ENCODE peak calls at places on chromosomes 5 and 9, in five cellular contexts. One of them, this sample, is unnamed. For H3K36me3, the result is how much of the 10 kb centered on the place peaks cover.

GRCh38 chr5:87010736-87011135 is 256.9 kb upstream of the RASA1 start:
- DNase-seq in OCI-LY7: no peak
- DNase-seq in fibroblast of lung: no peak
- DNase-seq in astrocyte: no peak
- DNase-seq in endothelial cell of umbilical vein: no peak
- DNase-seq in this sample: no peak

GRCh38 chr5:112254303-112254702 is 164.8 kb downstream of the EPB41L4A start:
- DNase-seq in OCI-LY7: no peak
- DNase-seq in fibroblast of lung: no peak
- DNase-seq in astrocyte: no peak
- DNase-seq in endothelial cell of umbilical vein: no peak
- DNase-seq in this sample: no peak

GRCh38 chr9:108552459-108553040 is 303.2 kb downstream of the ACTL7B start:
- DNase-seq in OCI-LY7: no peak
- DNase-seq in fibroblast of lung: peak
- DNase-seq in astrocyte: peak
- DNase-seq in endothelial cell of umbilical vein: no peak
- DNase-seq in this sample: no peak

GRCh38 chr9:3941758-3942157 is 358.1 kb downstream of the GLIS3 start:
- DNase-seq in OCI-LY7: no peak
- DNase-seq in fibroblast of lung: no peak
- DNase-seq in astrocyte: no peak
- DNase-seq in endothelial cell of umbilical vein: no peak
- DNase-seq in this sample: no peak

GRCh38 chr5:112350626-112351025 is 68.5 kb downstream of the EPB41L4A start:
- DNase-seq in OCI-LY7: no peak
- DNase-seq in fibroblast of lung: no peak
- DNase-seq in astrocyte: no peak
- DNase-seq in endothelial cell of umbilical vein: no peak
- DNase-seq in this sample: no peak

GRCh38 chr5:62082370-62082778 is 223.6 kb upstream of the KIF2A start:
- DNase-seq in OCI-LY7: no peak
- DNase-seq in fibroblast of lung: peak
- DNase-seq in astrocyte: peak
- DNase-seq in endothelial cell of umbilical vein: no peak
- DNase-seq in this sample: peak

GRCh38 chr5:158816306-158816705 is 283.4 kb downstream of the EBF1 start:
- DNase-seq in OCI-LY7: peak
- DNase-seq in fibroblast of lung: no peak
- DNase-seq in astrocyte: no peak
- DNase-seq in endothelial cell of umbilical vein: no peak
- DNase-seq in this sample: no peak

GRCh38 chr5:159451197-159452052 is 121.1 kb upstream of the IL12B start:
- DNase-seq in OCI-LY7: no peak
- DNase-seq in fibroblast of lung: peak
- DNase-seq in astrocyte: peak
- DNase-seq in endothelial cell of umbilical vein: no peak
- DNase-seq in this sample: peak

GRCh38 chr5:39024884-39025283 is 49.3 kb downstream of the RICTOR start:
- DNase-seq in OCI-LY7: no peak
- DNase-seq in fibroblast of lung: peak
- DNase-seq in astrocyte: peak
- DNase-seq in endothelial cell of umbilical vein: no peak
- DNase-seq in this sample: no peak

GRCh38 chr5:30039379-30039778 is 1154.1 kb upstream of the CDH6 start:
- DNase-seq in OCI-LY7: no peak
- DNase-seq in fibroblast of lung: no peak
- DNase-seq in astrocyte: no peak
- DNase-seq in endothelial cell of umbilical vein: no peak
- DNase-seq in this sample: no peak

GRCh38 chr9:115069302-115069701 is 48.7 kb downstream of the TNC start:
- DNase-seq in OCI-LY7: no peak
- DNase-seq in fibroblast of lung: no peak
- DNase-seq in astrocyte: no peak
- DNase-seq in endothelial cell of umbilical vein: no peak
- DNase-seq in this sample: no peak

GRCh38 chr5:83277953-83278352 is 193.6 kb upstream of the VCAN start:
- DNase-seq in OCI-LY7: no peak
- DNase-seq in fibroblast of lung: no peak
- DNase-seq in astrocyte: no peak
- DNase-seq in endothelial cell of umbilical vein: no peak
- DNase-seq in this sample: no peak

GRCh38 chr5:133993152-133993548 is 11.6 kb downstream of the VDAC1 start:
- DNase-seq in OCI-LY7: no peak
- DNase-seq in fibroblast of lung: peak
- DNase-seq in astrocyte: peak
- DNase-seq in endothelial cell of umbilical vein: peak
- DNase-seq in this sample: peak

GRCh38 chr5:135488727-135489465 is 36.7 kb upstream of the TIFAB start:
- DNase-seq in OCI-LY7: no peak
- DNase-seq in fibroblast of lung: peak
- DNase-seq in astrocyte: peak
- DNase-seq in endothelial cell of umbilical vein: peak
- DNase-seq in this sample: peak

GRCh38 chr5:74634611-74635286 is 5.8 kb downstream of the ENC1 start:
- DNase-seq in OCI-LY7: no peak
- DNase-seq in fibroblast of lung: peak
- DNase-seq in astrocyte: no peak
- DNase-seq in endothelial cell of umbilical vein: no peak
- DNase-seq in this sample: no peak
- H3K36me3 ChIP-seq in OCI-LY7: under half
- H3K36me3 ChIP-seq in fibroblast of lung: under half
- H3K36me3 ChIP-seq in astrocyte: under half
- H3K36me3 ChIP-seq in endothelial cell of umbilical vein: under half
- H3K36me3 ChIP-seq in this sample: half or more

GRCh38 chr5:67149933-67150523 is 46.6 kb downstream of the CD180 start:
- DNase-seq in OCI-LY7: no peak
- DNase-seq in fibroblast of lung: no peak
- DNase-seq in astrocyte: no peak
- DNase-seq in endothelial cell of umbilical vein: no peak
- DNase-seq in this sample: peak
- TF ChIP-seq CTCF in OCI-LY7: peak
- TF ChIP-seq CTCF in fibroblast of lung: peak
- TF ChIP-seq CTCF in astrocyte: peak
- TF ChIP-seq CTCF in endothelial cell of umbilical vein: no peak
- TF ChIP-seq CTCF in this sample: peak

GRCh38 chr5:179875741-179876667 is 17.4 kb upstream of the MRNIP start:
- DNase-seq in OCI-LY7: no peak
- DNase-seq in fibroblast of lung: no peak
- DNase-seq in astrocyte: no peak
- DNase-seq in endothelial cell of umbilical vein: no peak
- DNase-seq in this sample: no peak
- H3K36me3 ChIP-seq in OCI-LY7: half or more
- H3K36me3 ChIP-seq in fibroblast of lung: under half
- H3K36me3 ChIP-seq in astrocyte: under half
- H3K36me3 ChIP-seq in endothelial cell of umbilical vein: under half
- H3K36me3 ChIP-seq in this sample: under half

GRCh38 chr5:127864511-127864910 is 161.3 kb downstream of the CCDC192 start:
- DNase-seq in OCI-LY7: no peak
- DNase-seq in fibroblast of lung: no peak
- DNase-seq in astrocyte: no peak
- DNase-seq in endothelial cell of umbilical vein: no peak
- DNase-seq in this sample: no peak

GRCh38 chr5:127867006-127867788 is 164.0 kb downstream of the CCDC192 start:
- DNase-seq in OCI-LY7: no peak
- DNase-seq in fibroblast of lung: no peak
- DNase-seq in astrocyte: no peak
- DNase-seq in endothelial cell of umbilical vein: no peak
- DNase-seq in this sample: no peak

GRCh38 chr5:127863610-127864395 is 160.6 kb downstream of the CCDC192 start:
- DNase-seq in OCI-LY7: no peak
- DNase-seq in fibroblast of lung: peak
- DNase-seq in astrocyte: no peak
- DNase-seq in endothelial cell of umbilical vein: peak
- DNase-seq in this sample: no peak

GRCh38 chr5:127863161-127863560 is 160.0 kb downstream of the CCDC192 start:
- DNase-seq in OCI-LY7: no peak
- DNase-seq in fibroblast of lung: peak
- DNase-seq in astrocyte: no peak
- DNase-seq in endothelial cell of umbilical vein: peak
- DNase-seq in this sample: no peak

DNA sequence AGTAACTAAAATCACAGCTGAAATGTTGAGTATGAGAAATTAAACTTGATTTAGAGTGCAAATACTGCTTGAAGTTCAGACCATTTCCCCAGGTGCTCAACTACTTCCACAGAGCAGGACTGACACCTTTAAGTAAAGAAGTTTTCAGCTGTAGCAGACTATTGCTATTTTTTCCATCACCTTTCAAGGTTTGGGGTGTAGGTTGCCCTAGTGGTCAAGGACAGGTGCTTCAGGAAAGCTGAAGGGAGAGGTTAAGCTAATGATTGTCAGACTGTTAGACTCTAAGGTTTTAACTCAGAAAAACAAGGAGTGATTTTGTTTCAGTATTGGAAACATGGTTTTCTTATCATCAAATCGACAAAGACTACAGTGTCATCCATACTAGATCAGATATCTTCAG is 162.1 kb downstream of the CCDC192 start:
- DNase-seq in OCI-LY7: no peak
- DNase-seq in fibroblast of lung: no peak
- DNase-seq in astrocyte: no peak
- DNase-seq in endothelial cell of umbilical vein: no peak
- DNase-seq in this sample: no peak
- TF ChIP-seq CTCF in OCI-LY7: no peak
- TF ChIP-seq CTCF in fibroblast of lung: no peak
- TF ChIP-seq CTCF in astrocyte: no peak
- TF ChIP-seq CTCF in endothelial cell of umbilical vein: peak
- TF ChIP-seq CTCF in this sample: peak

GRCh38 chr9:123011380-123011779 is 22.1 kb upstream of the GPR21 start:
- DNase-seq in OCI-LY7: no peak
- DNase-seq in fibroblast of lung: no peak
- DNase-seq in astrocyte: no peak
- DNase-seq in endothelial cell of umbilical vein: no peak
- DNase-seq in this sample: no peak
- H3K36me3 ChIP-seq in OCI-LY7: half or more
- H3K36me3 ChIP-seq in fibroblast of lung: under half
- H3K36me3 ChIP-seq in astrocyte: under half
- H3K36me3 ChIP-seq in endothelial cell of umbilical vein: under half
- H3K36me3 ChIP-seq in this sample: under half

GRCh38 chr5:64678400-64678799 is 11.9 kb upstream of the SHISAL2B start:
- DNase-seq in OCI-LY7: no peak
- DNase-seq in fibroblast of lung: no peak
- DNase-seq in astrocyte: no peak
- DNase-seq in endothelial cell of umbilical vein: no peak
- DNase-seq in this sample: no peak

GRCh38 chr5:64682608-64683007 is 7.7 kb upstream of the SHISAL2B start:
- DNase-seq in OCI-LY7: peak
- DNase-seq in fibroblast of lung: no peak
- DNase-seq in astrocyte: no peak
- DNase-seq in endothelial cell of umbilical vein: no peak
- DNase-seq in this sample: no peak

GRCh38 chr5:64680289-64680688 is 10.0 kb upstream of the SHISAL2B start:
- DNase-seq in OCI-LY7: no peak
- DNase-seq in fibroblast of lung: no peak
- DNase-seq in astrocyte: no peak
- DNase-seq in endothelial cell of umbilical vein: no peak
- DNase-seq in this sample: peak
- TF ChIP-seq CTCF in OCI-LY7: peak
- TF ChIP-seq CTCF in fibroblast of lung: no peak
- TF ChIP-seq CTCF in astrocyte: no peak
- TF ChIP-seq CTCF in endothelial cell of umbilical vein: no peak
- TF ChIP-seq CTCF in this sample: peak

This sample was measured in brain microvascular endothelial cell.